ENCODE peak calls at places on chromosomes 7 and 10, in six cellular contexts. F, K, L, T, D and Z are unnamed samples.

GRCh38 chr10:10891437-10891836 is 126.2 kb upstream of the CELF2 start:
- DNase-seq in T (no peak), K (no peak), L (peak; percentile 82), D (no peak), F (peak; percentile 50), Z (no peak)

GRCh38 chr7:108408294-108409004 is 47.8 kb downstream of the NRCAM start:
- DNase-seq in L (no peak), D (no peak), T (no peak), K (no peak), F (no peak), Z (no peak)

GRCh38 chr7:42372498-42372897 is 135.5 kb upstream of the GLI3 start:
- DNase-seq in F (no peak), T (no peak), L (peak; percentile 23), K (no peak), D (no peak), Z (no peak)

GRCh38 chr10:73864229-73864628 is 10.1 kb downstream of the CAMK2G start:
- DNase-seq in K (no peak), T (no peak), L (no peak), D (no peak), F (no peak), Z (no peak)

GRCh38 chr7:29488203-29488970 is 75.2 kb upstream of the PRR15 start:
- DNase-seq in D (no peak), K (no peak), F (no peak), L (no peak), T (no peak), Z (no peak)

GRCh38 chr10:97200616-97201015 is 14.9 kb upstream of the SLIT1 start:
- DNase-seq in D (no peak), L (no peak), F (no peak), T (no peak), K (no peak), Z (no peak)

GRCh38 chr7:80478683-80479082 is 33.2 kb downstream of the GNAT3 start:
- DNase-seq in L (peak; percentile 82), F (no peak), D (peak; percentile 49), K (no peak), T (no peak), Z (no peak)

GRCh38 chr7:98470131-98470985 is 69.5 kb upstream of the BAIAP2L1 start:
- DNase-seq in K (peak; percentile 97), T (no peak), D (no peak), F (peak; percentile 51), L (no peak), Z (peak; percentile 66)

GRCh38 chr10:86630079-86630478 is 24.3 kb upstream of the OPN4 start:
- DNase-seq in T (no peak), L (no peak), D (no peak), F (no peak), K (no peak), Z (no peak)

GRCh38 chr7:132087421-132087820 is 488.8 kb downstream of the PLXNA4 start:
- DNase-seq in K (no peak), F (no peak), L (no peak), T (no peak), D (no peak), Z (no peak)

GRCh38 chr7:50962962-50963374 is 180.3 kb upstream of the GRB10 start:
- DNase-seq in L (peak; percentile 79), D (peak; percentile 70), K (peak; percentile 63), T (peak; percentile 73), F (peak; percentile 62), Z (peak; percentile 59)

GRCh38 chr10:35336921-35337741 is 822 bp downstream of the CCNY start:
- DNase-seq in K (peak; percentile 79), D (peak; percentile 42), L (peak; percentile 40), T (peak; percentile 43), F (peak; percentile 67), Z (peak; percentile 57)

GRCh38 chr10:90930971-90931841 is 10.3 kb upstream of the ANKRD1 start:
- DNase-seq in D (no peak), K (peak; percentile 93), F (peak; percentile 83), L (peak; percentile 99), T (peak; percentile 98), Z (no peak)

GRCh38 chr7:81399461-81399860 is 370.4 kb downstream of the HGF start:
- DNase-seq in D (no peak), K (no peak), F (no peak), T (no peak), L (peak; percentile 27), Z (no peak)

GRCh38 chr10:91907914-91908357 is 1.4 kb downstream of the FGFBP3 start:
- DNase-seq in L (peak; percentile 30), T (no peak), D (no peak), K (peak; percentile 76), F (peak; percentile 55), Z (no peak)

GRCh38 chr10:99285846-99286245 is 43.3 kb upstream of the CNNM1 start:
- DNase-seq in K (no peak), F (no peak), L (peak; percentile 18), T (no peak), D (peak; percentile 14), Z (no peak)

GRCh38 chr10:23656735-23657134 is 217.9 kb downstream of the OTUD1 start:
- DNase-seq in L (no peak), T (no peak), F (no peak), D (peak; percentile 11), K (peak; percentile 57), Z (no peak)

GRCh38 chr10:99676435-99676834 is 17.1 kb downstream of the ENTPD7 start:
- DNase-seq in F (no peak), D (no peak), L (peak; percentile 98), T (no peak), K (no peak), Z (no peak)

GRCh38 chr10:107545717-107546116 is 381.2 kb upstream of the SORCS1 start:
- DNase-seq in K (no peak), L (no peak), F (no peak), T (no peak), D (peak; percentile 60), Z (no peak)

GRCh38 chr10:13707156-13707881 is 120.6 kb downstream of the PRPF18 start:
- DNase-seq in D (peak; percentile 80), K (peak; percentile 90), L (peak; percentile 97), T (peak; percentile 84), F (peak; percentile 86), Z (peak; percentile 71)

GRCh38 chr7:106915873-106916272 is 50.8 kb downstream of the PIK3CG start:
- DNase-seq in D (no peak), L (no peak), K (no peak), F (no peak), T (no peak), Z (no peak)

DNA sequence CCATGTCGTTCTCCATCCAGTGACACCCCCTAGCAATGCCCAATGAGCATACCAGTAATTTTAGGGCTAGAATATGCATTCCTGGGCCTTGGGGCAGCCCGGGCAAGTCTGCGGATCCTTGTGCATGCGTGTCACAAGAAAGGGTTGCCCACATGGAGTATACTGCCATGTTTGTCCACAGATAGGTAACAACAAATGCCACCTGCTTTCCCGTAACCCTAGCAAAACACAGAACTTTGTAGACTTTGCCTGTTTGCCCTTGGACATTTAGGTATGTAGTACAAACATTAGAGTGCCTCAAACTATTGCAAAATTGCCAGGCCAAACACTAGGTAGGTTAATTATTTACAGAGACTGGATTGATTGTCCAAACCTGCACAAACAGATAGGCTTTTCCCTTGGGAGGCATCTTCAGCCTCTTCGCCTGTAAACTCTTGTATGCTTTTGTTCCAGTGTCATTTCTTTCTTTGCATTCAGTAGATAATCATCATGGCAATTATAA is 117.0 kb downstream of the ADCY1 start:
- DNase-seq in L (no peak), T (no peak), F (no peak), D (no peak), K (no peak), Z (peak; percentile 28)
- H3K27ac ChIP-seq in L (no peak overlapping the region), T (no peak overlapping the region), F (no peak overlapping the region), D (no peak overlapping the region), K (no peak overlapping the region), Z (peak overlapping the region; percentile 88)

GRCh38 chr7:134328900-134329299 is 12.2 kb upstream of the SLC35B4 start:
- DNase-seq in L (no peak), F (no peak), D (no peak), T (no peak), K (no peak), Z (no peak)

GRCh38 chr7:134330990-134331389 is 14.3 kb upstream of the SLC35B4 start:
- DNase-seq in K (no peak), T (no peak), D (no peak), F (no peak), L (no peak), Z (no peak)

GRCh38 chr7:134332892-134333291 is 16.2 kb upstream of the SLC35B4 start:
- DNase-seq in L (no peak), F (no peak), K (no peak), D (no peak), T (no peak), Z (no peak)

GRCh38 chr7:134329614-134330316 is 13.0 kb upstream of the SLC35B4 start:
- DNase-seq in K (no peak), D (no peak), T (no peak), L (no peak), F (no peak), Z (no peak)

GRCh38 chr7:134331393-134331792 is 14.7 kb upstream of the SLC35B4 start:
- DNase-seq in K (no peak), D (no peak), L (no peak), F (no peak), T (no peak), Z (no peak)
- H3K4me1 ChIP-seq in K (no peaks in the 10 kb centered on the region), D (no peaks in the 10 kb centered on the region), L (no peaks in the 10 kb centered on the region), F (no peaks in the 10 kb centered on the region), T (no peaks in the 10 kb centered on the region), Z (no peaks in the 10 kb centered on the region)

DNA sequence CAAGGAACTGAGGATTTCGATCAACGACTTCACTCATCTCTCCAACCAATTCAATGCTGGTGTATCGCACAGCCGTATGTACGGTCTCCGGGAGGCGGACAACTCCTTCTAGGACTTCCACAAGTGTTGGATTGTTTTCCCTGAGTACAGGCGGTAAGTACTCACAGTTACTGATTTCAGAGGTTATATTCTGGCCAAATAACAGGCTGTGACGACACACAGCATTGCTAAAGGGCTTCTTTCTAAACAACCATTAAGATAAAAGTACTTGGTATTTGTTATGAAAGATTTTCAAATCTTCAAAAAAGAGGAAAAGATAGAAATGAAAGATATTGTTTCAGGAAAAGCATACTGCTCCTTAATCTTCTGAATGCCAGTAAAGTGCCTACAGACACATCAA is 52.2 kb downstream of the IRF5 start:
- DNase-seq in K (no peak), T (no peak), D (no peak), F (no peak), L (no peak), Z (no peak)
- H3K36me3 ChIP-seq in K (peaks cover 92% of the 10 kb centered on the region), T (peaks cover 83% of the 10 kb centered on the region), D (peaks cover 17% of the 10 kb centered on the region), F (peaks cover 2% of the 10 kb centered on the region), L (peaks cover 2% of the 10 kb centered on the region), Z (no peaks in the 10 kb centered on the region)

DNA sequence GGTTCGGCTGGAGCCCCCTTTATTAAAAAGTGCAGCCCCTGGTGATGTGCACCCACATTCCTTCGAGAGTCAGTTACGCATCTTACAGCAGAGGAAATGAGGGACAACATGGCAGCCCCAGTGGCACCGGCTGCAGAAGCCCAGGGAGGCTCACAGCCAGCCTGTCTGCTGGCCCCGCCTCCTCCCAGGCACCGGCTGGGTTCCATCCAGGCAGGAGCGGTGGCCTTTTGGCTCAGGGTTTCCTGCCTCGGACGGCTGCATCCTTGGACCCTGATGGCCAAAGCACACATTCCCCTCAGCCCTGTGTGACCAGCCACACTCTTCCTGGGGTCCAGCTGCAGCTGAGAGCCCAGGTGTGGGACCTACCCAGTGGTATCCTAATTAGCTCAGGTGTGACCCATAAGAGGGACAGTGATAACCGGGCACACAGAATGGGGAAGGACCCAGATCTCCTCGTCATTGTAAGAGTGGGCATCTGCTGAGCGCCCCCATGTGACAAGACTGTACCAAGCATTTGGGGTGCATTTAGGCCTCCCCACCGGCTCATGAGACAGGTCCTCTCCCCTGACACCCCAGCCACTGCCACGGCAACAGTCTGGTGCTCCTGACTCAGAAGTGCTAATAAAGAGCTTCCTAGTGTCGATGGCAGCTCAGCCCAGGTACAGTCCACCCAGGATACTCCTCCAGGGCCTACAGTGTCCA is 63.3 kb upstream of the CHST15 start:
- DNase-seq in F (peak; percentile 64), D (no peak), K (peak; percentile 76), T (no peak), L (no peak), Z (peak; percentile 67)
- H3K27ac ChIP-seq in F (peak overlapping the region; percentile 72), D (no peak overlapping the region), K (peak overlapping the region; percentile 78), T (peak overlapping the region; percentile 79), L (no peak overlapping the region), Z (no peak overlapping the region)